ENCODE peak calls at places on chromosomes 4 and X, in seven cellular contexts. One of them, this sample, is unnamed.

GRCh38 chr4:70651864-70652506 is 14.3 kb downstream of the JCHAIN start:
- DNase-seq in chondrocyte: no peak
- DNase-seq in tibial nerve: no peak
- DNase-seq in breast epithelium: no peak
- DNase-seq in GM13977: peak; percentile 24
- DNase-seq in retinal pigment epithelial cell: no peak
- DNase-seq in colonic mucosa: no peak
- DNase-seq in this sample: no peak

GRCh38 chr4:70637239-70637920 is 8.8 kb downstream of the ENAM start:
- DNase-seq in chondrocyte: no peak
- DNase-seq in tibial nerve: no peak
- DNase-seq in breast epithelium: no peak
- DNase-seq in GM13977: no peak
- DNase-seq in retinal pigment epithelial cell: no peak
- DNase-seq in colonic mucosa: no peak
- DNase-seq in this sample: no peak

GRCh38 chr4:55169352-55169959 is 44.1 kb upstream of the KDR start:
- DNase-seq in chondrocyte: no peak
- DNase-seq in tibial nerve: no peak
- DNase-seq in breast epithelium: no peak
- DNase-seq in GM13977: no peak
- DNase-seq in retinal pigment epithelial cell: no peak
- DNase-seq in colonic mucosa: peak; percentile 34
- DNase-seq in this sample: no peak

GRCh38 chrX:54419559-54420302 is 20.5 kb upstream of the TSR2 start:
- DNase-seq in chondrocyte: no peak
- DNase-seq in tibial nerve: no peak
- DNase-seq in breast epithelium: no peak
- DNase-seq in GM13977: no peak
- DNase-seq in retinal pigment epithelial cell: no peak
- DNase-seq in colonic mucosa: no peak
- DNase-seq in this sample: no peak

GRCh38 chr4:121720109-121720508 is 23.3 kb upstream of the ANXA5 start:
- DNase-seq in chondrocyte: no peak
- DNase-seq in tibial nerve: no peak
- DNase-seq in breast epithelium: no peak
- DNase-seq in GM13977: no peak
- DNase-seq in retinal pigment epithelial cell: no peak
- DNase-seq in colonic mucosa: no peak
- DNase-seq in this sample: no peak

GRCh38 chrX:45352588-45352987 is 151.9 kb upstream of the DIPK2B start:
- DNase-seq in chondrocyte: no peak
- DNase-seq in tibial nerve: no peak
- DNase-seq in breast epithelium: no peak
- DNase-seq in GM13977: no peak
- DNase-seq in retinal pigment epithelial cell: no peak
- DNase-seq in colonic mucosa: no peak
- DNase-seq in this sample: no peak

GRCh38 chr4:186688150-186688943 is 35.3 kb downstream of the FAT1 start:
- DNase-seq in chondrocyte: no peak
- DNase-seq in tibial nerve: no peak
- DNase-seq in breast epithelium: no peak
- DNase-seq in GM13977: no peak
- DNase-seq in retinal pigment epithelial cell: no peak
- DNase-seq in colonic mucosa: no peak
- DNase-seq in this sample: no peak

GRCh38 chrX:97314348-97314747 is 430.6 kb downstream of the RPA4 start:
- DNase-seq in chondrocyte: no peak
- DNase-seq in tibial nerve: no peak
- DNase-seq in breast epithelium: no peak
- DNase-seq in GM13977: no peak
- DNase-seq in retinal pigment epithelial cell: no peak
- DNase-seq in colonic mucosa: no peak
- DNase-seq in this sample: no peak

DNA sequence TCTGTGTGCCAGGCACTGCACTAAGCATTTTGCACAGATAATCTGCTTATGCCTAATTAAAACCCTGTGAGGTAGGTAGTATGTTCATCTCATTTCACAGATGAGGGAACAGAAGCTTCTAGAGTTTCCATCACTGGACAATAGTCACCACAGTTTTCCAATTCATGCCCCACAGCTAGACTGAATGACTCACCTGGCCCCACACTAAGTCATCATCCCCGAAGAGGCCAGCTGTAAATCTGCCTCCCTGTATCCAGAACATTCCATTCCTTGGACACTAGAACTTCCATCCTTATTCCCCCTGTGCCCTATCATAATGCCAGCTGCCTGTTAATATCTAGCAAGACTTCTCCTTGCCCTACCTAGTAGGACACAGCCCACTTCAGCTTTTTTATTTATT is 40.9 kb upstream of the NYX start:
- DNase-seq in chondrocyte: no peak
- DNase-seq in tibial nerve: no peak
- DNase-seq in breast epithelium: no peak
- DNase-seq in GM13977: no peak
- DNase-seq in retinal pigment epithelial cell: peak; percentile 27
- DNase-seq in colonic mucosa: no peak
- DNase-seq in this sample: no peak
- TF ChIP-seq CTCF in chondrocyte: no peak
- TF ChIP-seq CTCF in tibial nerve: no peak
- TF ChIP-seq CTCF in breast epithelium: no peak
- TF ChIP-seq CTCF in GM13977: no peak
- TF ChIP-seq CTCF in retinal pigment epithelial cell: no peak
- TF ChIP-seq CTCF in colonic mucosa: no peak
- TF ChIP-seq CTCF in this sample: no peak

DNA sequence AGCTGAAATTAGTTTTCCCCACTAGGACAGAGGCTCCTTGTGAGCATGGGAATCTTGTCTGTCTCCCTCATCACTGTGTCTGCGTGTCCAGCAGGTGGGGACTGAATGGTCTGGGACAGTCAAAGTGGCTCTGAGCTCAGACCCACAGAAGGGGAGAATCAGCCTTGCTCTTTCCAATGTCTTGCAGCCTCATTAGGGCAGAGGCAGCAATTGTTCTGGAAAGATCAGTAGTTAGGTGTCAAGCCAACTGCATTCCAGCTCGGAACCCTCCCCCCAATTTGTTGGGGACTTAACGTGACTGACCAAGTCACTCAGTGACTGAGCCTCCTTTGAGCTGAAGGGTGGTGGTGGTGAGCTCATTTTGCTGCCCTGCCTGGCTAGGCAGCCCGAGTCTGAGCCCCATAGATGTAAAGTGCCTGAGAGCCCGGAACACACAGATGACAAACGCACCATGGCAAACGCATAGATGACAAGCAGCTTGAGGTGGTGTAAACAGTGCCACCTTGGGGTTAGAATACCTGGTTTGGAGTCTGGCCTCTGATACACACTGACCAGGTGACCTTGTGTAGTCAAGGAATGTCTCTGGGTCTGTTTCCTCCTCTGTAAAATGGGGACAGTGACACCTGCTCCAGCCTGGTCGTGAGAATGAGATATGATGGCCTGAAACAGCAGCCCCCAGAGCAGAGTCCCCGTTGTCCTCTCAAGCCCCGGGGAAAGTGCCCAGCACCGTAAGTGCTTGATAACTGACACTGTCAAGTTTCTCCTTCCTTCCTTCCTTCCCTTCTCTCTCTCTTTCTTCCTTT is 2.7 kb upstream of the SORCS2 start:
- DNase-seq in chondrocyte: no peak
- DNase-seq in tibial nerve: no peak
- DNase-seq in breast epithelium: peak; percentile 48
- DNase-seq in GM13977: no peak
- DNase-seq in retinal pigment epithelial cell: no peak
- DNase-seq in colonic mucosa: no peak
- DNase-seq in this sample: no peak
- TF ChIP-seq CTCF in chondrocyte: no peak
- TF ChIP-seq CTCF in tibial nerve: no peak
- TF ChIP-seq CTCF in breast epithelium: no peak
- TF ChIP-seq CTCF in GM13977: no peak
- TF ChIP-seq CTCF in retinal pigment epithelial cell: no peak
- TF ChIP-seq CTCF in colonic mucosa: no peak
- TF ChIP-seq CTCF in this sample: no peak

GRCh38 chrX:13092455-13092941 is 48.1 kb upstream of the FAM9C start:
- DNase-seq in chondrocyte: no peak
- DNase-seq in tibial nerve: no peak
- DNase-seq in breast epithelium: no peak
- DNase-seq in GM13977: peak; percentile 21
- DNase-seq in retinal pigment epithelial cell: no peak
- DNase-seq in colonic mucosa: peak; percentile 65
- DNase-seq in this sample: peak; percentile 82
- TF ChIP-seq CTCF in chondrocyte: no peak
- TF ChIP-seq CTCF in tibial nerve: no peak
- TF ChIP-seq CTCF in breast epithelium: no peak
- TF ChIP-seq CTCF in GM13977: peak; percentile 60
- TF ChIP-seq CTCF in retinal pigment epithelial cell: no peak
- TF ChIP-seq CTCF in colonic mucosa: peak; percentile 15
- TF ChIP-seq CTCF in this sample: peak; percentile 28

GRCh38 chrX:40158036-40158706 is 60.4 kb upstream of the BCOR start:
- DNase-seq in chondrocyte: peak; percentile 87
- DNase-seq in tibial nerve: no peak
- DNase-seq in breast epithelium: no peak
- DNase-seq in GM13977: peak; percentile 82
- DNase-seq in retinal pigment epithelial cell: no peak
- DNase-seq in colonic mucosa: no peak
- DNase-seq in this sample: no peak
- TF ChIP-seq CTCF in chondrocyte: peak; percentile 67
- TF ChIP-seq CTCF in tibial nerve: peak; percentile 65
- TF ChIP-seq CTCF in breast epithelium: no peak
- TF ChIP-seq CTCF in GM13977: peak; percentile 54
- TF ChIP-seq CTCF in retinal pigment epithelial cell: no peak
- TF ChIP-seq CTCF in colonic mucosa: no peak
- TF ChIP-seq CTCF in this sample: no peak

GRCh38 chr4:42150653-42151567 is 1.5 kb downstream of the BEND4 start:
- DNase-seq in chondrocyte: no peak
- DNase-seq in tibial nerve: no peak
- DNase-seq in breast epithelium: no peak
- DNase-seq in GM13977: peak; percentile 65
- DNase-seq in retinal pigment epithelial cell: no peak
- DNase-seq in colonic mucosa: peak; percentile 19
- DNase-seq in this sample: peak; percentile 22
- TF ChIP-seq CTCF in chondrocyte: no peak
- TF ChIP-seq CTCF in tibial nerve: no peak
- TF ChIP-seq CTCF in breast epithelium: no peak
- TF ChIP-seq CTCF in GM13977: peak; percentile 13
- TF ChIP-seq CTCF in retinal pigment epithelial cell: no peak
- TF ChIP-seq CTCF in colonic mucosa: no peak
- TF ChIP-seq CTCF in this sample: no peak

DNA sequence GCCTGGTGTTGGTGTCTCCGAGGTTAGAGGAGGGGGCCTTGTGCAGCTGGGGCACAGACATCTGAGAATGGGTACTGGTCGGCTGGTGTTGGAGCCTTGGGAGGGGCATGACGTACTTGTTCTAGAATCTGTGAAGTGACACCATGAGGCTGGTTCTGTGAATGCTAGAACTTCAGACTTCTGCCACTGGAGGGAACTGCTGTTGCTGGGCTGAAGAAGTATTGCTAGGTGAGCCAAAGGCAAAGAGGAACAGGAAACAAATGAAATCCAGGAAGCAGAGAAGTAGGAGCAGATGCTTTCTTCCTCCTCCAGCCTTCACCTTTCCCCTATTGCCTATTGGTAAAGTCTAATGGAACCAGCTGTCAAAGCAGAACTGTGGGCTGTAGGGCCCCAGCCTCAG is 120.9 kb upstream of the DDIT4L start:
- DNase-seq in chondrocyte: no peak
- DNase-seq in tibial nerve: no peak
- DNase-seq in breast epithelium: no peak
- DNase-seq in GM13977: no peak
- DNase-seq in retinal pigment epithelial cell: no peak
- DNase-seq in colonic mucosa: no peak
- DNase-seq in this sample: no peak
- TF ChIP-seq CTCF in chondrocyte: peak; percentile 22
- TF ChIP-seq CTCF in tibial nerve: no peak
- TF ChIP-seq CTCF in breast epithelium: no peak
- TF ChIP-seq CTCF in GM13977: no peak
- TF ChIP-seq CTCF in retinal pigment epithelial cell: no peak
- TF ChIP-seq CTCF in colonic mucosa: no peak
- TF ChIP-seq CTCF in this sample: peak; percentile 11

DNA sequence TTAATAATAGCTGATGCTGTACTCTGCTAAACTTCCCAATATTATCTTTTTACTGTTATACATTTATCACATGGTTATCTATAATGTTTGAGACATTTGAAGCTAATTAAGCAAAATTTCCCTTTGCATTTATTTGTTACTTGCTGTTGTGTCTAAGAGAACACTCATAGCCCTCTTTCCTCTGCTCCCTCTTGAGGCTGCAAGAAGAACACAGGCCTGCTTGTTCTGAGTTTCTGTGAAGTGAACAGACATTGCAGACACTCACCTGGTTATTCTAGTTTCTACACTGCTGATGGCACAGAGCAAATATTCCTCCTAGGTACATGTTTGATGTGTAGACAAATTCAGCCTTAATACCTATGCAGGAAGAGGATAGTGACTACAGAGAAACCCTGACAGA is 367.8 kb downstream of the GASK1B start:
- DNase-seq in chondrocyte: no peak
- DNase-seq in tibial nerve: no peak
- DNase-seq in breast epithelium: no peak
- DNase-seq in GM13977: no peak
- DNase-seq in retinal pigment epithelial cell: no peak
- DNase-seq in colonic mucosa: no peak
- DNase-seq in this sample: no peak
- TF ChIP-seq CTCF in chondrocyte: peak; percentile 64
- TF ChIP-seq CTCF in tibial nerve: peak; percentile 6
- TF ChIP-seq CTCF in breast epithelium: no peak
- TF ChIP-seq CTCF in GM13977: no peak
- TF ChIP-seq CTCF in retinal pigment epithelial cell: peak; percentile 78
- TF ChIP-seq CTCF in colonic mucosa: peak; percentile 13
- TF ChIP-seq CTCF in this sample: no peak

This sample was measured in GM06990.